ENCODE peak calls at places on chromosomes 12 and 14, in ten cellular contexts. Z is NCI-H1694 treated with DMSO at 0.1 percent for 48 hours; D is adrenal gland; M is stimulated activated CD4-positive, alpha-beta T cell treated with anti-CD3 and anti-CD28 coated beads, Interleukin-4, amount 100 ng/mL, for 4 hours; X is HuH-7; H is psoas muscle; E is uterus; P is occipital lobe; R is NCI-H1436; O is ovary. L is an unnamed sample.

GRCh38 chr14:26960049-26960688 is 362.3 kb upstream of the NOVA1 start:
- DNase-seq in Z (no peak), D (no peak), M (no peak), X (no peak), H (no peak), E (no peak), P (no peak), R (no peak), O (no peak), L (no peak)

GRCh38 chr12:108778053-108778452 is 46.7 kb upstream of the CORO1C start:
- DNase-seq in Z (no peak), D (no peak), M (no peak), X (no peak), H (no peak), E (no peak), P (no peak), R (no peak), O (no peak), L (no peak)

GRCh38 chr12:52836042-52836466 is 1.9 kb upstream of the KRT79 start:
- DNase-seq in Z (no peak), D (no peak), M (peak), X (no peak), H (no peak), E (no peak), P (no peak), R (no peak), O (no peak), L (no peak)

GRCh38 chr12:120529641-120530314 is 820 bp upstream of the COQ5 start:
- DNase-seq in Z (peak), D (no peak), M (no peak), X (peak), H (no peak), E (no peak), P (no peak), R (no peak), O (no peak), L (peak)

GRCh38 chr14:105138551-105139111 is 29.9 kb downstream of the JAG2 start:
- DNase-seq in Z (no peak), D (no peak), M (no peak), X (no peak), H (no peak), E (no peak), P (no peak), R (no peak), O (no peak), L (no peak)

GRCh38 chr12:82952946-82953345 is 266.2 kb downstream of the TMTC2 start:
- DNase-seq in Z (no peak), D (no peak), M (no peak), X (no peak), H (no peak), E (no peak), P (no peak), R (no peak), O (no peak), L (no peak)

GRCh38 chr12:103882861-103883596 is 42.0 kb upstream of the NT5DC3 start:
- DNase-seq in Z (no peak), D (no peak), M (no peak), X (no peak), H (no peak), E (no peak), P (no peak), R (no peak), O (no peak), L (no peak)

GRCh38 chr12:117151195-117152031 is 38.9 kb downstream of the FBXO21 start:
- DNase-seq in Z (peak), D (peak), M (no peak), X (peak), H (peak), E (peak), P (peak), R (no peak), O (peak), L (no peak)

GRCh38 chr12:18951219-18951618 is 178.3 kb upstream of the PLEKHA5 start:
- DNase-seq in Z (no peak), D (no peak), M (no peak), X (no peak), H (no peak), E (no peak), P (no peak), R (no peak), O (no peak), L (no peak)

GRCh38 chr12:24705741-24706358 is 243.1 kb downstream of the BCAT1 start:
- DNase-seq in Z (no peak), D (no peak), M (no peak), X (no peak), H (no peak), E (no peak), P (no peak), R (no peak), O (no peak), L (no peak)

GRCh38 chr12:50458606-50459005 is 46.2 kb upstream of the DIP2B start:
- DNase-seq in Z (no peak), D (no peak), M (no peak), X (no peak), H (no peak), E (no peak), P (no peak), R (no peak), O (no peak), L (no peak)

GRCh38 chr12:56863789-56864188 is 70.4 kb downstream of the SDR9C7 start:
- DNase-seq in Z (no peak), D (no peak), M (no peak), X (no peak), H (no peak), E (no peak), P (no peak), R (no peak), O (no peak), L (no peak)

GRCh38 chr12:50924131-50924438 is 28.3 kb upstream of the HIGD1C start:
- DNase-seq in Z (no peak), D (no peak), M (no peak), X (no peak), H (no peak), E (no peak), P (no peak), R (no peak), O (no peak), L (peak)

GRCh38 chr12:124026755-124027745 is 54.0 kb downstream of the ZNF664 start:
- DNase-seq in Z (no peak), D (no peak), M (no peak), X (no peak), H (no peak), E (no peak), P (peak), R (no peak), O (no peak), L (no peak)

GRCh38 chr14:64387232-64387737 is 868 bp upstream of the MTHFD1 start:
- DNase-seq in Z (no peak), D (no peak), M (no peak), X (no peak), H (no peak), E (no peak), P (no peak), R (no peak), O (no peak), L (peak)

GRCh38 chr14:68441532-68441931 is 351.3 kb downstream of the ZFP36L1 start:
- DNase-seq in Z (no peak), D (no peak), M (no peak), X (no peak), H (no peak), E (no peak), P (no peak), R (no peak), O (no peak), L (no peak)

GRCh38 chr14:50318031-50318626 is 6.0 kb downstream of the DMAC2L start:
- DNase-seq in Z (peak), D (no peak), M (no peak), X (peak), H (no peak), E (no peak), P (no peak), R (no peak), O (no peak), L (peak)

GRCh38 chr12:85804663-85805062 is 31.5 kb downstream of the RASSF9 start:
- DNase-seq in Z (no peak), D (no peak), M (no peak), X (no peak), H (no peak), E (no peak), P (no peak), R (no peak), O (no peak), L (no peak)

GRCh38 chr14:95313707-95314106 is 6.0 kb downstream of the CLMN start:
- DNase-seq in Z (no peak), D (peak), M (no peak), X (peak), H (peak), E (peak), P (no peak), R (no peak), O (peak), L (no peak)

GRCh38 chr12:5043589-5044419 is at the start of gene KCNA5:
- DNase-seq in Z (peak), D (no peak), M (no peak), X (no peak), H (no peak), E (no peak), P (no peak), R (no peak), O (peak), L (peak)

GRCh38 chr14:24700511-24700910 is 66.5 kb upstream of the GZMB start:
- DNase-seq in Z (no peak), D (no peak), M (no peak), X (no peak), H (no peak), E (no peak), P (no peak), R (no peak), O (no peak), L (no peak)

GRCh38 chr14:92615451-92615850 is 101.9 kb downstream of the RIN3 start:
- DNase-seq in Z (no peak), D (no peak), M (peak), X (no peak), H (no peak), E (no peak), P (no peak), R (no peak), O (no peak), L (no peak)

GRCh38 chr14:77372304-77372841 is 4.5 kb downstream of the TMED8 start:
- DNase-seq in Z (no peak), D (no peak), M (no peak), X (no peak), H (no peak), E (no peak), P (no peak), R (no peak), O (no peak), L (no peak)

GRCh38 chr12:84874125-84874824 is 38.3 kb downstream of the SLC6A15 start:
- DNase-seq in Z (peak), D (no peak), M (no peak), X (peak), H (no peak), E (no peak), P (no peak), R (peak), O (no peak), L (peak)

GRCh38 chr14:55599250-55599879 is 19.4 kb downstream of the KTN1 start:
- DNase-seq in Z (no peak), D (peak), M (no peak), X (no peak), H (peak), E (peak), P (no peak), R (no peak), O (no peak), L (no peak)

GRCh38 chr12:33710548-33710947 is 270.9 kb upstream of the SYT10 start:
- DNase-seq in Z (no peak), D (no peak), M (no peak), X (no peak), H (no peak), E (no peak), P (no peak), R (no peak), O (no peak), L (no peak)

GRCh38 chr12:108477055-108477880 is 37.8 kb upstream of the FICD start:
- DNase-seq in Z (no peak), D (no peak), M (no peak), X (no peak), H (no peak), E (no peak), P (no peak), R (no peak), O (no peak), L (peak)

GRCh38 chr12:13100882-13101769 is 2.3 kb downstream of the GSG1 start:
- DNase-seq in Z (peak), D (peak), M (peak), X (peak), H (peak), E (peak), P (peak), R (peak), O (peak), L (peak)

GRCh38 chr14:36254020-36254614 is 66.3 kb downstream of the MBIP start:
- DNase-seq in Z (no peak), D (no peak), M (no peak), X (no peak), H (no peak), E (no peak), P (no peak), R (no peak), O (no peak), L (no peak)

GRCh38 chr14:36750244-36750643 is 88.6 kb downstream of the PAX9 start:
- DNase-seq in Z (no peak), D (no peak), M (no peak), X (no peak), H (no peak), E (no peak), P (no peak), R (no peak), O (no peak), L (no peak)

GRCh38 chr14:28742171-28742846 is 24.3 kb upstream of the FOXG1 start:
- DNase-seq in Z (no peak), D (no peak), M (no peak), X (no peak), H (no peak), E (no peak), P (no peak), R (no peak), O (no peak), L (no peak)

GRCh38 chr12:52342781-52343490 is 21.7 kb upstream of the KRT83 start:
- DNase-seq in Z (no peak), D (no peak), M (no peak), X (no peak), H (no peak), E (no peak), P (no peak), R (no peak), O (no peak), L (no peak)

GRCh38 chr12:103657331-103657730 is 70.3 kb downstream of the STAB2 start:
- DNase-seq in Z (no peak), D (no peak), M (no peak), X (no peak), H (no peak), E (no peak), P (no peak), R (no peak), O (no peak), L (no peak)

GRCh38 chr12:45670339-45671065 is 59.0 kb upstream of the ARID2 start:
- DNase-seq in Z (no peak), D (no peak), M (no peak), X (no peak), H (no peak), E (no peak), P (no peak), R (no peak), O (no peak), L (no peak)

GRCh38 chr12:101743724-101744472 is 4.6 kb upstream of the SYCP3 start:
- DNase-seq in Z (no peak), D (no peak), M (no peak), X (no peak), H (no peak), E (no peak), P (no peak), R (no peak), O (no peak), L (no peak)

GRCh38 chr12:14554281-14555008 is 13.2 kb downstream of the PLBD1 start:
- DNase-seq in Z (peak), D (peak), M (no peak), X (peak), H (peak), E (peak), P (no peak), R (no peak), O (no peak), L (peak)

GRCh38 chr12:22121224-22121623 is 75.2 kb downstream of the CMAS start:
- DNase-seq in Z (no peak), D (no peak), M (peak), X (no peak), H (no peak), E (no peak), P (no peak), R (no peak), O (no peak), L (no peak)

GRCh38 chr14:103391048-103391447 is 5.8 kb downstream of the MARK3 start:
- DNase-seq in Z (peak), D (no peak), M (peak), X (no peak), H (no peak), E (no peak), P (no peak), R (no peak), O (no peak), L (peak)